ENCODE peak calls at places on chromosomes 1 and 21, in seven cellular contexts. O, K, I, H, C, R and L are unnamed samples. For H3K9me2, the result is how much of the 10 kb centered on the place peaks cover.

GRCh38 chr1:40847023-40847740 is 15.0 kb downstream of the CITED4 start:
- DNase-seq in O (no peak), K (peak), I (no peak), H (no peak), C (peak), R (peak), L (no peak)

GRCh38 chr1:194707074-194707473 is 1520.7 kb upstream of the B3GALT2 start:
- DNase-seq in O (no peak), K (no peak), I (no peak), H (no peak), C (no peak), R (no peak), L (no peak)

GRCh38 chr1:192729500-192729899 is 79.3 kb upstream of the RGS2 start:
- DNase-seq in O (no peak), K (no peak), I (no peak), H (no peak), C (no peak), R (no peak), L (no peak)

GRCh38 chr1:107229711-107230110 is 88.9 kb downstream of the NTNG1 start:
- DNase-seq in O (no peak), K (no peak), I (no peak), H (no peak), C (no peak), R (no peak), L (no peak)

GRCh38 chr1:30521261-30521865 is 202.0 kb downstream of the MATN1 start:
- DNase-seq in O (no peak), K (no peak), I (no peak), H (no peak), C (no peak), R (no peak), L (no peak)

GRCh38 chr1:22038036-22038435 is 14.5 kb upstream of the CDC42 start:
- DNase-seq in O (no peak), K (peak), I (no peak), H (no peak), C (no peak), R (no peak), L (no peak)

GRCh38 chr21:45573452-45574035 is 31.3 kb upstream of the SLC19A1 start:
- DNase-seq in O (no peak), K (peak), I (peak), H (no peak), C (no peak), R (no peak), L (no peak)

GRCh38 chr1:1353389-1354151 is 4.4 kb upstream of the DVL1 start:
- DNase-seq in O (no peak), K (no peak), I (no peak), H (no peak), C (peak), R (no peak), L (no peak)

GRCh38 chr1:105005594-105006195 is 1256.0 kb downstream of the AMY1C start:
- DNase-seq in O (no peak), K (no peak), I (no peak), H (no peak), C (no peak), R (no peak), L (no peak)

DNA sequence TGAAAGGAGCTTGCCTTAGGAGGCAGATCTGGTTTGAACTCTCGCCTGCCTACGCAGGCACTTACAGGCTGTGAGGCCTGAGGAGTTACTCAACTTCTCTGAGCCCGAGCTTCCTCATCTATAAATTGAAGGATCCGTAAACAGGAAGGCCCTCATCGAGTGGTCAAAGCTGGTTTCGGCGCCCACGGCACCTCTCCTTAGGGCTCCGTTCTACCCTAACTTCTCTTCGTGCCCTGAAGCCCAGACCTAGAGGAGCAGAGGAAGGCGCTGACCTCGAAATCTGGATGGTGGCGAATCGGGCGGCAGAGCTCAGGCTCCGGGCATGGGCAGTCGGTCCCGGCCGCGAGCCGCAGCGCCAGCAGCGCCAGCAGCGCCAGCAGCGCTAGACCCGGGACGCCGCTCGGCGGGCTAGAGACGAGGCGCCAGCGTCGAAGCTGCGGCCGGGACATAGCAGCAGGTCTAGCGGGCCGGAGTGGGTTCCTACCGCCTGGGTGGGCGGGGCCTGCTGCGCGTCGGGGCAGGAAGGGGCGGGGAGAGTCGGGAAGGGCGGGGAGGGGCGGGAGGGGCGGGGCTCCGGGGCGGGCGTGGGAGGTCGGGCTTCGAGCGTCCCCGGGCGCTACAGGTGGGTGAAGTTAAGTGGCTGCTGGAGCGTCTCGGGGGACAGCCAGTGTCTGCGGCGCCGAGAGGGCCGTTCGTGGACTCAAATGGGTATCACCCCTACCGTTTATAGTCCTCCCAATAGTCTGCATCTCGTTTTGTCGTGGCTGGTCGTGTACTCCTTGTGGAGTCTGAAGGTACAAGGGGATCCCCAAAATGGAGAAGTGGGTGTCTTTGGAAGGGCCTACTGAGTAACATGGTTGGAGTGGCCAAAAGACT is at the start of gene CTBS:
- DNase-seq in O (peak), K (peak), I (peak), H (peak), C (peak), R (peak), L (peak)
- H3K9me2 ChIP-seq in O (under half), K (under half), I (under half), H (under half), C (under half), R (under half), L (under half)

GRCh38 chr1:99559166-99559565 is 86.7 kb upstream of the PALMD start:
- DNase-seq in O (no peak), K (no peak), I (no peak), H (no peak), C (no peak), R (peak), L (no peak)
- TF ChIP-seq EZH2phosphoT487 in O (no peak), K (no peak), I (no peak), H (no peak), C (no peak), R (no peak), L (no peak)

GRCh38 chr1:183411091-183411490 is 7.1 kb downstream of the NMNAT2 start:
- DNase-seq in O (no peak), K (no peak), I (no peak), H (no peak), C (no peak), R (peak), L (no peak)
- H3K9me2 ChIP-seq in O (under half), K (under half), I (under half), H (under half), C (under half), R (under half), L (under half)

DNA sequence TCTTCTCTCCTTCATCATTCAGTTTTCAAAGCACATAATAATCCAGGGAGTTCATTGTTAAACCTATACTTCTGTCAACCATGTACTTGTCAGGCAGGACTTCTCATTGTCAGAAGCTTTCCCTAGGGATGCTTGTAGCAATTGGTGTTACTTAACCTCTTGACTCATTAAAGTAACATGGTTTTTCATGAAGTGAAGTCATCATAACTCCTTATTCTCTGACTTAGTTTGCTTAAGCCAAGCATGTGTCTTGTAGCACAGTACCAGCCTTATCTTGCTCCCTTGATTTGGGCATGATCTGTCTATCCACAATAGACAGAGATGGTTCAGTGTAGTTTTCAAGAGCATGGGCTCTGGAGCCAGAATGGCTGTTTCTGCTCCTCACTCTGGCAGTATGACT is 45.3 kb downstream of the LRIG2 start:
- DNase-seq in O (no peak), K (peak), I (no peak), H (no peak), C (no peak), R (no peak), L (no peak)
- TF ChIP-seq EZH2phosphoT487 in O (no peak), K (no peak), I (no peak), H (no peak), C (no peak), R (no peak), L (no peak)